ENCODE peak calls at places on chromosome 1, in eight cellular contexts. One of them, this sample, is unnamed.

GRCh38 chr1:87956072-87956471 is 627.4 kb downstream of the LMO4 start:
- DNase-seq in kidney: no peak
- DNase-seq in sciatic nerve: no peak
- DNase-seq in choroid plexus epithelial cell: peak
- DNase-seq in DMS79: no peak
- DNase-seq in HCEC 1CT: peak
- DNase-seq in activated CD8-positive, alpha-beta memory T cell treated with anti-CD3 and anti-CD28 coated beads for 24 hours: no peak
- DNase-seq in effector memory CD4-positive, alpha-beta T cell: no peak
- DNase-seq in this sample: no peak

GRCh38 chr1:997728-998050 is 2.2 kb downstream of the HES4 start:
- DNase-seq in HCEC 1CT: no peak
- DNase-seq in effector memory CD4-positive, alpha-beta T cell: no peak
- DNase-seq in DMS79: no peak
- DNase-seq in choroid plexus epithelial cell: no peak
- DNase-seq in activated CD8-positive, alpha-beta memory T cell treated with anti-CD3 and anti-CD28 coated beads for 24 hours: no peak
- DNase-seq in sciatic nerve: no peak
- DNase-seq in kidney: peak
- DNase-seq in this sample: no peak

GRCh38 chr1:196860323-196860884 is 27.4 kb upstream of the CFHR4 start:
- DNase-seq in kidney: no peak
- DNase-seq in sciatic nerve: no peak
- DNase-seq in DMS79: no peak
- DNase-seq in effector memory CD4-positive, alpha-beta T cell: no peak
- DNase-seq in activated CD8-positive, alpha-beta memory T cell treated with anti-CD3 and anti-CD28 coated beads for 24 hours: no peak
- DNase-seq in choroid plexus epithelial cell: no peak
- DNase-seq in HCEC 1CT: no peak
- DNase-seq in this sample: no peak

GRCh38 chr1:205950826-205951549 is 7.7 kb upstream of the SLC26A9 start:
- DNase-seq in HCEC 1CT: peak
- DNase-seq in choroid plexus epithelial cell: no peak
- DNase-seq in activated CD8-positive, alpha-beta memory T cell treated with anti-CD3 and anti-CD28 coated beads for 24 hours: no peak
- DNase-seq in kidney: no peak
- DNase-seq in sciatic nerve: no peak
- DNase-seq in DMS79: peak
- DNase-seq in effector memory CD4-positive, alpha-beta T cell: no peak
- DNase-seq in this sample: no peak

GRCh38 chr1:175673236-175674150 is 69.9 kb downstream of the TNR start:
- DNase-seq in choroid plexus epithelial cell: peak
- DNase-seq in HCEC 1CT: no peak
- DNase-seq in effector memory CD4-positive, alpha-beta T cell: no peak
- DNase-seq in kidney: no peak
- DNase-seq in activated CD8-positive, alpha-beta memory T cell treated with anti-CD3 and anti-CD28 coated beads for 24 hours: no peak
- DNase-seq in DMS79: no peak
- DNase-seq in sciatic nerve: no peak
- DNase-seq in this sample: no peak

GRCh38 chr1:67534627-67535065 is 104.4 kb upstream of the SERBP1 start:
- DNase-seq in DMS79: no peak
- DNase-seq in HCEC 1CT: peak
- DNase-seq in effector memory CD4-positive, alpha-beta T cell: no peak
- DNase-seq in activated CD8-positive, alpha-beta memory T cell treated with anti-CD3 and anti-CD28 coated beads for 24 hours: no peak
- DNase-seq in choroid plexus epithelial cell: peak
- DNase-seq in kidney: no peak
- DNase-seq in sciatic nerve: no peak
- DNase-seq in this sample: no peak

GRCh38 chr1:46983825-46984586 is 39.5 kb upstream of the CYP4X1 start:
- DNase-seq in effector memory CD4-positive, alpha-beta T cell: no peak
- DNase-seq in HCEC 1CT: no peak
- DNase-seq in kidney: no peak
- DNase-seq in choroid plexus epithelial cell: peak
- DNase-seq in DMS79: peak
- DNase-seq in sciatic nerve: no peak
- DNase-seq in activated CD8-positive, alpha-beta memory T cell treated with anti-CD3 and anti-CD28 coated beads for 24 hours: no peak
- DNase-seq in this sample: peak

GRCh38 chr1:168635129-168635528 is 58.7 kb downstream of the XCL1 start:
- DNase-seq in effector memory CD4-positive, alpha-beta T cell: no peak
- DNase-seq in DMS79: no peak
- DNase-seq in activated CD8-positive, alpha-beta memory T cell treated with anti-CD3 and anti-CD28 coated beads for 24 hours: no peak
- DNase-seq in choroid plexus epithelial cell: no peak
- DNase-seq in kidney: no peak
- DNase-seq in HCEC 1CT: no peak
- DNase-seq in sciatic nerve: no peak
- DNase-seq in this sample: no peak

GRCh38 chr1:178037510-178038253 is 56.2 kb upstream of the RASAL2 start:
- DNase-seq in activated CD8-positive, alpha-beta memory T cell treated with anti-CD3 and anti-CD28 coated beads for 24 hours: no peak
- DNase-seq in HCEC 1CT: no peak
- DNase-seq in sciatic nerve: peak
- DNase-seq in effector memory CD4-positive, alpha-beta T cell: no peak
- DNase-seq in DMS79: no peak
- DNase-seq in choroid plexus epithelial cell: peak
- DNase-seq in kidney: peak
- DNase-seq in this sample: no peak

This sample was measured in iPS DF 19.7.